ENCODE peak calls at places on chromosomes 7 and 10, in eight cellular contexts. F is dorsolateral prefrontal cortex, I is HepG2, O is A549, A is uterus, H is brain microvascular endothelial cell, N is adrenal gland, W is cardiac muscle cell. C is an unnamed sample.

GRCh38 chr10:133568287-133568614 is 2.9 kb upstream of the SYCE1 start:
- DNase-seq in F (no peak), I (no peak), O (no peak), A (no peak), H (no peak), N (no peak), W (no peak), C (no peak)

GRCh38 chr10:3527869-3528268 is 257.1 kb downstream of the KLF6 start:
- DNase-seq in F (no peak), I (no peak), O (no peak), A (no peak), H (peak; percentile 34), N (no peak), W (no peak), C (peak; percentile 77)

GRCh38 chr10:59586407-59586891 is 123.2 kb downstream of the SLC16A9 start:
- DNase-seq in F (no peak), I (no peak), O (no peak), A (no peak), H (no peak), N (no peak), W (no peak), C (no peak)

GRCh38 chr10:132140167-132140925 is 46.4 kb upstream of the DPYSL4 start:
- DNase-seq in F (peak; percentile 36), I (no peak), O (no peak), A (no peak), H (no peak), N (no peak), W (no peak), C (no peak)

GRCh38 chr10:119480667-119481066 is 61.9 kb downstream of the RGS10 start:
- DNase-seq in F (no peak), I (no peak), O (no peak), A (no peak), H (no peak), N (no peak), W (peak; percentile 19), C (no peak)

GRCh38 chr7:158317238-158318205 is 270.1 kb downstream of the PTPRN2 start:
- DNase-seq in F (no peak), I (no peak), O (no peak), A (no peak), H (no peak), N (no peak), W (no peak), C (no peak)

GRCh38 chr7:103934508-103934907 is 55.0 kb downstream of the RELN start:
- DNase-seq in F (no peak), I (no peak), O (no peak), A (no peak), H (no peak), N (no peak), W (no peak), C (no peak)

GRCh38 chr7:34207810-34208209 is 302.5 kb downstream of the BMPER start:
- DNase-seq in F (no peak), I (no peak), O (no peak), A (no peak), H (no peak), N (no peak), W (peak; percentile 12), C (no peak)

GRCh38 chr10:61901829-61902447 is 439 bp downstream of the ARID5B start:
- DNase-seq in F (no peak), I (no peak), O (peak; percentile 51), A (peak; percentile 22), H (peak; percentile 31), N (no peak), W (peak; percentile 50), C (peak; percentile 65)

GRCh38 chr10:784759-785538 is 95.5 kb upstream of the DIP2C start:
- DNase-seq in F (peak; percentile 79), I (no peak), O (peak; percentile 54), A (peak; percentile 60), H (peak; percentile 85), N (peak; percentile 79), W (peak; percentile 67), C (peak; percentile 90)

GRCh38 chr10:79404231-79404609 is 41.2 kb downstream of the ZCCHC24 start:
- DNase-seq in F (peak; percentile 39), I (peak; percentile 66), O (no peak), A (peak; percentile 88), H (no peak), N (peak; percentile 71), W (peak; percentile 98), C (peak; percentile 94)

GRCh38 chr7:104156842-104157277 is 51.0 kb downstream of the ORC5 start:
- DNase-seq in F (no peak), I (peak; percentile 45), O (peak; percentile 5), A (no peak), H (no peak), N (no peak), W (peak; percentile 50), C (peak; percentile 38)

DNA sequence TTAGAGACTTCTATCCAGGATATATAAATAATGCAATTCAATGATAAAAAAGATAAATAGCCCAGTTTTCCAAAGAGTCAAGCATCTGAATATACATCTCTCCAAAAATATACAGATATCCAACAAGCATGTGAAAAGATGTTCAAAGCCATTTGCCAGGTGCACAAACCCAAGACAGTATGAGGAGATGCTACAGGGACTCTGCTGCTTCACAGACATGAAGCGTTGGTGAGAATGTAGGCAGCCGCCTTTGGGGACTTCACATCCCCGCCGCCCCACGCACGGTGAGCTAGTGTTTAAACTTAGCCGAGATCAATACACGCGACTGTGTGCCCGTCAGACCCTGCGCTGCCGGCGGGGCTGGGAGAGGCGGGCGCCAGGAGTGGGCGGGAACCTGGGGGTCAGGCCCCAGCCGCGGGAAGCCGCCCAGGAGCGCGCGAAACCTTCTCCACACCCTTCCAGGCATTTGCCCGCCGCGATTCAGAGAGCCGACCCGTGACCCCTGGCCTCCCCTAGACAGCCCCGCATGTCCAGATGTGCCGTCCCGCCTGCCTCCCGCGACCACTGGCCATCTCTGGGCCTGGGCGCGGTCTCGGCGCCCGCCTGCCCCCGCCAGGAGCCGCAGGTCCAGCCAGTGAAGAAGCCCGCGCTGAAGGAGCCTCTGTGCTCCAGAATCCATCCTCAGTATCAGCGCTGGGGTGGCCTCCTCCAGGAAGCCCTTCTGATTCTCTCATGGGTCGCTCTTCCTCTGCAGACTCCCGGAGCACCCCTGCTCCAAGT is 823 bp upstream of the ALOX5 start:
- DNase-seq in F (no peak), I (no peak), O (no peak), A (no peak), H (no peak), N (no peak), W (no peak), C (no peak)
- H3K4me3 ChIP-seq in F (peak overlapping the region; percentile 53), I (peak overlapping the region; percentile 13), O (peak overlapping the region; percentile 48), A (peak overlapping the region; percentile 22), H (no peak overlapping the region), N (peak overlapping the region; percentile 51), W (peak overlapping the region; percentile 33), C (no peak overlapping the region)

GRCh38 chr7:131010714-131011436 is 276.9 kb upstream of the KLF14 start:
- DNase-seq in F (no peak), I (no peak), O (no peak), A (no peak), H (no peak), N (no peak), W (peak; percentile 72), C (peak; percentile 95)

GRCh38 chr7:131007439-131008330 is 273.7 kb upstream of the KLF14 start:
- DNase-seq in F (peak; percentile 68), I (peak; percentile 70), O (peak; percentile 79), A (peak; percentile 53), H (peak; percentile 72), N (peak; percentile 58), W (peak; percentile 81), C (peak; percentile 88)

GRCh38 chr7:131010029-131010705 is 276.2 kb upstream of the KLF14 start:
- DNase-seq in F (no peak), I (no peak), O (no peak), A (no peak), H (no peak), N (no peak), W (peak; percentile 38), C (no peak)

GRCh38 chr7:131011437-131011752 is 277.4 kb upstream of the KLF14 start:
- DNase-seq in F (peak; percentile 51), I (no peak), O (no peak), A (no peak), H (no peak), N (no peak), W (no peak), C (no peak)

GRCh38 chr7:131008840-131009651 is 275.0 kb upstream of the KLF14 start:
- DNase-seq in F (no peak), I (no peak), O (no peak), A (no peak), H (no peak), N (no peak), W (no peak), C (peak; percentile 80)
- H3K27ac ChIP-seq in F (peak overlapping the region; percentile 22), I (no peak overlapping the region), O (peak overlapping the region; percentile 87), A (peak overlapping the region; percentile 70), H (peak overlapping the region; percentile 30), N (peak overlapping the region; percentile 78), W (no peak overlapping the region), C (peak overlapping the region; percentile 50)

GRCh38 chr7:64905133-64905532 is 2.1 kb downstream of the ZNF273 start:
- DNase-seq in F (no peak), I (peak; percentile 31), O (no peak), A (no peak), H (no peak), N (no peak), W (no peak), C (no peak)

GRCh38 chr7:64907641-64908326 is 4.7 kb downstream of the ZNF273 start:
- DNase-seq in F (no peak), I (peak; percentile 18), O (no peak), A (no peak), H (peak; percentile 12), N (no peak), W (peak; percentile 64), C (peak; percentile 16)

GRCh38 chr7:64905547-64905946 is 2.5 kb downstream of the ZNF273 start:
- DNase-seq in F (no peak), I (no peak), O (no peak), A (no peak), H (no peak), N (no peak), W (no peak), C (no peak)

GRCh38 chr7:64902806-64903721 is at the start of gene ZNF273:
- DNase-seq in F (peak; percentile 94), I (peak; percentile 91), O (peak; percentile 78), A (peak; percentile 92), H (peak; percentile 93), N (peak; percentile 96), W (peak; percentile 88), C (peak; percentile 87)

DNA sequence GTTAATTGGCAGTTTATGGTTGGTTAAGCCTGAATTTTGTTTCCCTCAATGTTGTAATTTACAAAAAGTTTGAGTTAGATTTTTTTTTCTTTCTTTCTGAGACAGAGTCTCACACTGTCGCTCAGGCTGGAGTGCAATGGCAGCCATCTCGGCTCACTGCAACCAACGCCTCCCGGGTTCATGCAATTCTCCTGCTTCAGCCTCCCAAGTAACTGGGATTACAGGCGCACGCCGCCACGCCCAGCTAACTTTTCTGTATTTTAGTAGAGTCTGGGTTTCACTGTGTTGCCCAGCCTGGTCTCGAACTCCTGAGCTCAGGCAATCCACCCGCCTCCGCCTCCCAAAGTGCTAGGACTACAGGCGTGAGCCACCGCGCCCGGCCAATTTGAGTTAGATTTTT is 935 bp downstream of the ZNF273 start:
- DNase-seq in F (no peak), I (no peak), O (no peak), A (no peak), H (no peak), N (no peak), W (no peak), C (no peak)
- H3K4me3 ChIP-seq in F (peak overlapping the region; percentile 92), I (peak overlapping the region; percentile 95), O (peak overlapping the region; percentile 97), A (no peak overlapping the region), H (peak overlapping the region; percentile 85), N (peak overlapping the region; percentile 63), W (peak overlapping the region; percentile 96), C (no peak overlapping the region)

DNA sequence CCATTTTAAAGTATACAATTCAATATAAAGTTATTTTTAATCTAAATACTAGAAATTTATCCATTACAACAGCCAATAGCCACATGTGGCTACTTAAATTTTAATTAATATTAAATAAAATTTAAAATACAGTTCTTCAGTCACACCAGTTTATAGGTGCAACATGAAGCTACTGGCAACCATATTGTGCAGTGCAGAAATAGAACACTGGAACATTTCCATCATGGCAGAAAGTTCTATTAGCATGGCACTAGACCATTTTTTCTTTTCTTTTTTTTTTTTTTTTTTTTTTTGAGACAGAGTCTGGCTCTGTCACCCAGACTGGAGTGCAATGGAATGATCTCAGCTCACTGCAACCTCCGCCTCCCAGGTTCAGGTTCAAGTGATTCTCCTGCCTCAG is 5.2 kb upstream of the ASCC1 start:
- DNase-seq in F (no peak), I (no peak), O (no peak), A (no peak), H (no peak), N (no peak), W (no peak), C (no peak)
- H3K27ac ChIP-seq in F (no peak overlapping the region), I (no peak overlapping the region), O (no peak overlapping the region), A (peak overlapping the region; percentile 78), H (no peak overlapping the region), N (no peak overlapping the region), W (no peak overlapping the region), C (no peak overlapping the region)